ENCODE peak calls at places on chromosomes 1 and 21, in nine cellular contexts. W is lower leg skin, E is spleen, R is heart left ventricle, Z is thyroid gland, F is uterus, J is breast epithelium, O is Peyer's patch, I is K562. A is an unnamed sample.

GRCh38 chr1:75969550-75969949 is 37.3 kb upstream of the ASB17 start:
- DNase-seq in W (no peak), E (no peak), R (no peak), Z (no peak), F (no peak), J (no peak), O (no peak), I (no peak), A (no peak)

GRCh38 chr1:22971161-22972062 is 1.3 kb downstream of the LACTBL1 start:
- DNase-seq in W (no peak), E (peak; percentile 23), R (no peak), Z (no peak), F (no peak), J (no peak), O (no peak), I (peak; percentile 34), A (no peak)

GRCh38 chr1:226632169-226632884 is 83.8 kb downstream of the STUM start:
- DNase-seq in W (no peak), E (peak; percentile 78), R (no peak), Z (no peak), F (peak; percentile 25), J (no peak), O (peak; percentile 30), I (no peak), A (no peak)

GRCh38 chr1:27101696-27102095 is 53.2 kb downstream of the SLC9A1 start:
- DNase-seq in W (no peak), E (no peak), R (no peak), Z (no peak), F (no peak), J (no peak), O (no peak), I (no peak), A (no peak)

GRCh38 chr1:222043444-222044292 is 301.8 kb upstream of the DUSP10 start:
- DNase-seq in W (no peak), E (no peak), R (peak; percentile 44), Z (no peak), F (peak; percentile 56), J (no peak), O (no peak), I (no peak), A (no peak)

GRCh38 chr1:4786061-4786460 is 131.7 kb downstream of the AJAP1 start:
- DNase-seq in W (no peak), E (no peak), R (no peak), Z (no peak), F (no peak), J (no peak), O (no peak), I (no peak), A (no peak)

GRCh38 chr1:33342041-33342723 is 21.3 kb upstream of the A3GALT2 start:
- DNase-seq in W (peak; percentile 89), E (no peak), R (peak; percentile 79), Z (peak; percentile 88), F (peak; percentile 79), J (peak; percentile 63), O (no peak), I (no peak), A (peak; percentile 56)

GRCh38 chr1:89998306-89998705 is 3.4 kb downstream of the ZNF326 start:
- DNase-seq in W (no peak), E (no peak), R (no peak), Z (no peak), F (no peak), J (no peak), O (no peak), I (no peak), A (no peak)

GRCh38 chr1:30372792-30373433 is 350.5 kb downstream of the MATN1 start:
- DNase-seq in W (no peak), E (no peak), R (no peak), Z (no peak), F (no peak), J (no peak), O (no peak), I (no peak), A (no peak)

GRCh38 chr1:99334991-99335390 is 70.7 kb downstream of the PLPPR4 start:
- DNase-seq in W (no peak), E (no peak), R (no peak), Z (no peak), F (no peak), J (no peak), O (no peak), I (no peak), A (no peak)

GRCh38 chr1:222739465-222739864 is 2.5 kb downstream of the FAM177B start:
- DNase-seq in W (no peak), E (no peak), R (no peak), Z (no peak), F (no peak), J (no peak), O (no peak), I (no peak), A (no peak)

GRCh38 chr1:246608616-246609376 is 42.5 kb downstream of the CNST start:
- DNase-seq in W (peak; percentile 79), E (no peak), R (peak; percentile 72), Z (peak; percentile 78), F (peak; percentile 59), J (peak; percentile 85), O (no peak), I (no peak), A (peak; percentile 80)

DNA sequence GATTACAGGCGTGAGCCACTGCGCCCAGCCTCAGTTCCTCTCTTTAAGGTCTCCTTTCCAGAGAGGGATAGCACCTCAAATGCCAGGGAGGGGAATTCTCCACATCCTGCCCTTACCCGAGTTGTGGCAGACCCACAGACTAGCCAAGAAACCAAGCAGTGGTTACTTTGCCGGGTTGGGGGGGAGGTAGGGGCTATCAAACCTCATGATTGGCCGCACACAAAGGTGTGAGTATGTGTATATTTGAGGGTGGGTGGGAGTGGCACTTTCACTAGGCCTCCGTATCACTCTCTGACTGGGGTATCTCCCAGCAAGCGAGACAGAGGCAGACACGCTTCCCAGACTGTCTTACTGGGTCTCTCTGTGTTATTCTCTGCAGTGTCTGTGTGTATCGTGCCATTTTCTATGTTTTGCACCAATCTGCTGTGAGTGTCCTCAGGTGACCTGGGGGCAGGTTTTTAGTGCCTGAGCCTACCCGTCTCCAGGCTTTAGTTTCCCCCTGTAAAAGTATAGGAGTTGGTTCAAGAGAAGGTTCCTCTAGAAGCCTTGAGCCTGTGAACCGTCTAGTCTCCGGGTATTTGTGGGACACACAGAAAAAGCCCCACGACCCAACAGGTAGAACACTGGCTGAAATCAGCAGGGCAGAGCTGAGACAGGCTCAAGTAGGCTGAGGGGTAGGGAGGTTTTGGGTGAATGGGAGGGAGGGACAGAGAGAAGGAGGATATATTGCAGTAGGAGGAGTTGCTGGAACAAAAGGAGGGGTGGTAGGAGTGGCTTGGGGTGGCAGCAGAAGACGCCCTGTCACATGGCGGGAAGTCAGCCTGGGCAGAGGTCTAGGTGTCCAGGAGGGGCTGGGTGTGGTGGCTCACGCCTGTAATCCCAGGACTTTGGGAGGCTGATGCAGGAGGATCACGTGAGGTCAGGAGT is 10.3 kb downstream of the LMNA start:
- DNase-seq in W (peak; percentile 89), E (no peak), R (no peak), Z (no peak), F (peak; percentile 71), J (peak; percentile 70), O (no peak), I (peak; percentile 68), A (peak; percentile 71)
- TF ChIP-seq POLR2A in W (no peak), E (no peak), R (no peak), Z (peak; percentile 13), F (peak; percentile 46), J (no peak), O (peak; percentile 21), I (peak; percentile 44), A (no peak)

GRCh38 chr1:8817413-8818324 is at the start of gene RERE:
- DNase-seq in W (peak; percentile 91), E (peak; percentile 96), R (peak; percentile 94), Z (peak; percentile 93), F (peak; percentile 91), J (peak; percentile 94), O (peak; percentile 91), I (peak; percentile 96), A (peak; percentile 94)
- TF ChIP-seq CTCF in W (no peak), E (no peak), R (no peak), Z (no peak), F (peak; percentile 45), J (no peak), O (no peak), I (peak; percentile 46), A (no peak)

GRCh38 chr21:43867936-43868335 is 2.9 kb downstream of the AGPAT3 start:
- DNase-seq in W (no peak), E (no peak), R (peak; percentile 7), Z (no peak), F (no peak), J (no peak), O (no peak), I (no peak), A (no peak)

GRCh38 chr21:43867332-43867703 is 2.3 kb downstream of the AGPAT3 start:
- DNase-seq in W (no peak), E (peak; percentile 34), R (peak; percentile 4), Z (no peak), F (no peak), J (no peak), O (no peak), I (no peak), A (no peak)

GRCh38 chr21:43865471-43866181 is 603 bp downstream of the AGPAT3 start:
- DNase-seq in W (no peak), E (peak; percentile 91), R (peak; percentile 58), Z (peak; percentile 55), F (peak; percentile 40), J (no peak), O (peak; percentile 64), I (peak; percentile 65), A (peak; percentile 49)

GRCh38 chr21:43866233-43866632 is 1.2 kb downstream of the AGPAT3 start:
- DNase-seq in W (no peak), E (peak; percentile 78), R (peak; percentile 47), Z (peak; percentile 64), F (peak; percentile 53), J (peak; percentile 48), O (peak; percentile 53), I (peak; percentile 69), A (peak; percentile 78)

GRCh38 chr21:43866659-43867331 is 1.8 kb downstream of the AGPAT3 start:
- DNase-seq in W (no peak), E (peak; percentile 78), R (no peak), Z (no peak), F (no peak), J (no peak), O (peak; percentile 41), I (peak; percentile 57), A (no peak)
- TF ChIP-seq POLR2A in W (no peak), E (no peak), R (no peak), Z (no peak), F (no peak), J (no peak), O (peak; percentile 53), I (no peak), A (no peak)

DNA sequence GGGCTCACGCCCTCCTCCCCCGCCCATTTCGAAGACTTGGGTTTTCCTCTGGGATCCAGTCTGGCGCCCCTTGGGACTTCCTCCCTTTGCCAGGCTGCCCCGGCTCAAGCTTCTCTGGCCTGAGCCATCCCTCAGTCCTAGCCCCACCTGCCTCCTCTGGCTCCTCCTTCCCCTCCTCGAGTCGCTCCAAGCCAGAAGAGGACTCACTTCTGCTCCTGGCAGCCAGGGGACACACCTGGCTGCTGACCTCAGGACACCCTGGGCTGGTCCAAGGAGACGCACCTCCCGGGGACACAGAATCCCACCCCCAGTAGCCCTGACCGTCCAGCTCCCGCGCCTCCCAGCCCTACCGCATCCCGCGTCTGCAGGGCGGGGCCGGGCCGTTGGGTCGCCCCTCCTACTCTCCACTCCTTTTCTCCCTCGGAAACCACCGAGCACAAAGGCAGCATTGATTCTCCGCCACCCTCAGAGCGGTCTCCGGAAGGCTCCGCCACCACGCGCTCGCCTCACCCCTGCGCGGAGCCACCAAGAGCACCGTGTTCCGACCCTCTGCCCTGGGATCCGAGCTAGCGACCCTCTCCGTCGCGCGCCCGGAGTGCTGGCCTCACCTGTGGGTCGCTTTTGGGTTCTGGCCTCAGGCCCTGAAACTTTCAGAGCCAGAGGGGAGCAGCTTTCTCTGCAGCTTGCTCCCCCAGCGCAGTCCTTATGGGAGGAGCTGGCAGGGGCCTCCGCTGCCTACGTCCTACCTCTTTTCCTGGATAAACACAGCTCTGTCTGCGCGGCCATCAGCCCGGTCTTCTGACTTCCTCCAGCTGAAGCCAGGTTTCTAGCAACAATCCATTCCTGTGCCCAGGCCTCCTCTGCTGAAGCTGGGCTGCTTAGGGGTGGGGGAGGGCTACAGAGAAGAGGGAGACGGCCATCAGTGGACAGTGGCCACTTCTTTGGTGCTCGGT is at the start of gene C2CD4D:
- DNase-seq in W (peak; percentile 53), E (peak; percentile 83), R (no peak), Z (peak; percentile 82), F (no peak), J (peak; percentile 88), O (peak; percentile 46), I (no peak), A (peak; percentile 85)
- TF ChIP-seq CTCF in W (no peak), E (no peak), R (no peak), Z (peak; percentile 27), F (no peak), J (peak; percentile 25), O (no peak), I (no peak), A (no peak)

A was measured in testis.